ENCODE peak calls at places on chromosome 18, in eight cellular contexts. E is AG10803, U is BJ, O is heart left ventricle, L is AG09309, H is SK-N-SH, K is cardiac muscle cell, C is fibroblast of villous mesenchyme. Z is an unnamed sample.

GRCh38 chr18:9661564-9661963 is 46.5 kb upstream of the RAB31 start:
- DNase-seq in H (peak), K (no peak), L (no peak), O (no peak), C (peak), E (no peak), U (no peak), Z (no peak)

GRCh38 chr18:1412660-1413659 is 508.3 kb downstream of the ADCYAP1 start:
- DNase-seq in K (no peak), U (no peak), H (no peak), L (no peak), E (no peak), O (no peak), C (no peak), Z (no peak)

GRCh38 chr18:77359561-77360314 is 110.1 kb downstream of the GALR1 start:
- DNase-seq in U (no peak), C (no peak), E (no peak), K (no peak), O (no peak), L (no peak), H (no peak), Z (no peak)

GRCh38 chr18:34153711-34154110 is 71.0 kb downstream of the NOL4 start:
- DNase-seq in O (no peak), H (peak), U (no peak), C (peak), K (no peak), L (no peak), E (peak), Z (no peak)

GRCh38 chr18:47882641-47883040 is 47.8 kb downstream of the SMAD2 start:
- DNase-seq in U (no peak), E (peak), K (no peak), L (peak), C (peak), O (no peak), H (no peak), Z (no peak)

GRCh38 chr18:45658756-45659155 is 43.5 kb downstream of the SLC14A2 start:
- DNase-seq in E (no peak), H (no peak), K (no peak), O (no peak), C (no peak), U (no peak), L (peak), Z (no peak)

GRCh38 chr18:30376515-30376914 is 666.0 kb downstream of the DSC3 start:
- DNase-seq in C (no peak), L (no peak), K (no peak), O (no peak), E (no peak), H (no peak), U (no peak), Z (no peak)

GRCh38 chr18:5195656-5196055 is 1.4 kb downstream of the AKAIN1 start:
- DNase-seq in C (no peak), U (no peak), E (no peak), O (no peak), L (no peak), H (no peak), K (no peak), Z (no peak)

GRCh38 chr18:8948471-8949149 is 153.9 kb upstream of the NDUFV2 start:
- DNase-seq in L (peak), C (peak), E (peak), K (no peak), U (peak), H (no peak), O (no peak), Z (no peak)

GRCh38 chr18:64991102-64991501 is 759.7 kb upstream of the CDH7 start:
- DNase-seq in C (no peak), O (no peak), E (no peak), U (no peak), L (no peak), H (no peak), K (no peak), Z (no peak)

GRCh38 chr18:33115476-33115875 is 325.0 kb downstream of the CCDC178 start:
- DNase-seq in K (no peak), U (no peak), H (no peak), C (no peak), E (no peak), O (no peak), L (no peak), Z (no peak)

GRCh38 chr18:22623513-22623912 is 205.8 kb upstream of the CTAGE1 start:
- DNase-seq in K (no peak), U (no peak), E (no peak), H (no peak), O (no peak), C (no peak), L (no peak), Z (no peak)

GRCh38 chr18:80033181-80034067 is 810 bp upstream of the RBFA start:
- DNase-seq in K (peak), O (no peak), L (no peak), E (peak), C (no peak), U (no peak), H (no peak), Z (peak)

GRCh38 chr18:58692420-58693185 is 21.3 kb downstream of the MALT1 start:
- DNase-seq in E (no peak), U (no peak), H (no peak), L (no peak), O (no peak), K (no peak), C (no peak), Z (no peak)

GRCh38 chr18:37438417-37439180 is 127.0 kb downstream of the CELF4 start:
- DNase-seq in U (no peak), E (no peak), L (no peak), K (no peak), O (no peak), H (no peak), C (no peak), Z (no peak)

GRCh38 chr18:69705987-69706386 is 241.7 kb downstream of the CD226 start:
- DNase-seq in E (no peak), O (no peak), C (no peak), H (no peak), K (no peak), L (no peak), U (no peak), Z (no peak)

GRCh38 chr18:75244336-75244735 is 33.7 kb downstream of the TSHZ1 start:
- DNase-seq in U (no peak), O (no peak), H (peak), E (no peak), K (peak), L (no peak), C (no peak), Z (no peak)

GRCh38 chr18:2511451-2511850 is 59.9 kb downstream of the METTL4 start:
- DNase-seq in L (no peak), C (no peak), U (no peak), E (no peak), O (no peak), K (no peak), H (no peak), Z (no peak)

GRCh38 chr18:29301048-29301447 is 1124.1 kb upstream of the CDH2 start:
- DNase-seq in K (no peak), U (no peak), E (no peak), H (no peak), C (no peak), L (no peak), O (no peak), Z (no peak)

GRCh38 chr18:59451073-59451472 is 92.0 kb upstream of the LMAN1 start:
- DNase-seq in H (no peak), K (peak), L (no peak), U (no peak), E (no peak), O (no peak), C (no peak), Z (no peak)

GRCh38 chr18:36578871-36579270 is 249.9 kb downstream of the TPGS2 start:
- DNase-seq in O (no peak), L (peak), U (peak), H (peak), K (no peak), E (peak), C (peak), Z (no peak)

GRCh38 chr18:22563098-22563707 is 145.5 kb upstream of the CTAGE1 start:
- DNase-seq in O (no peak), K (peak), C (peak), U (no peak), H (peak), L (peak), E (peak), Z (no peak)

GRCh38 chr18:47883771-47884413 is 46.6 kb downstream of the SMAD2 start:
- DNase-seq in L (peak), K (no peak), O (peak), U (no peak), H (no peak), C (peak), E (peak), Z (no peak)

GRCh38 chr18:77131100-77131651 is 1.4 kb downstream of the MBP start:
- DNase-seq in E (no peak), H (no peak), L (no peak), K (no peak), C (peak), U (no peak), O (peak), Z (no peak)

GRCh38 chr18:9336827-9337226 is 2.3 kb downstream of the TWSG1 start:
- DNase-seq in C (no peak), L (no peak), K (no peak), U (no peak), H (no peak), E (no peak), O (no peak), Z (no peak)

GRCh38 chr18:57052173-57052572 is 94.7 kb upstream of the BOD1L2 start:
- DNase-seq in C (no peak), U (no peak), O (no peak), E (no peak), K (no peak), L (no peak), H (no peak), Z (no peak)

GRCh38 chr18:75168654-75169053 is 40.3 kb downstream of the PTGR3 start:
- DNase-seq in C (no peak), U (no peak), L (no peak), H (no peak), E (no peak), O (no peak), K (peak), Z (no peak)

GRCh38 chr18:62730926-62731325 is 15.6 kb downstream of the PHLPP1 start:
- DNase-seq in O (no peak), L (no peak), H (no peak), E (peak), U (no peak), K (no peak), C (no peak), Z (no peak)

GRCh38 chr18:23397907-23398306 is 55.2 kb upstream of the RIOK3 start:
- DNase-seq in K (no peak), L (no peak), E (no peak), U (no peak), O (no peak), H (no peak), C (no peak), Z (no peak)

GRCh38 chr18:2961828-2962227 is 51.1 kb downstream of the LPIN2 start:
- DNase-seq in K (peak), E (peak), C (peak), L (no peak), H (peak), O (no peak), U (no peak), Z (no peak)

DNA sequence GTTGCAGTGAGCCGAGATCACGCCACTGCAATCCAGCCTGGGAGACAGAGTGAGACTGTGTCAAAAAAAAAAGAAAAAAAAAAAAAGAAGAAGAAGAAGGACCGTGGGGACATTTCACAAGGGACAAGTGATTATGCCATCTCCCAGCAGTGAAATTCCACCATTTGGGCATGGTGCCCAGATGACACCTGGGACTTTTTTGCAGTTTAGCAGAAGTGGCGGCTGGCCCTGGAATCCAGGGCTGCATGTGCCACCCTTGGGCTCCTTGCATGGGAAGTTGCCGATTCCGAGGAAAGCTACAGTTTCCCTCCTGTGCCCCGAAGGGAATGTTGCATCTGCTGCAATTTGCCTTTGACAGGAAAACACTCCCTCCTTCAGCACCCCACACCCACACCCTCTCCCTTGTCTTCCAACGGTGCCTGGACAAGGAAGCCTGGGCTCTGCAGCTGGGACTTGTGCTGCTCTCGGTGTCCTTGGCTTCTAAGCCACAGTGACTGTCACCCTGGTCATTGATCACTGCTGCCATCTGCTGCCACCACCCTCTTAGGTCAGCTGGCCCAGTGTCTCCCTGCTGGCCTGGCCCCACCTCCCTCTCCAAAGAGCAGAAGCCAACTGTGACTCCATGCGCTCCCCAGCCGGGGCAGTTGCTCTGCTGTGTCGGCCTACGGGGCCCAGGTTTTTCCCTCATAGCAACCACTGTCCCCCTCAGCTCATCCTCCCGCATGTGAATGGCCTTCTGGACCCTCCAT is 56.4 kb upstream of the LRRC30 start:
- DNase-seq in U (no peak), O (no peak), H (peak), K (peak), L (no peak), E (no peak), C (peak), Z (no peak)
- TF ChIP-seq CTCF in U (no peak), O (no peak), H (no peak), K (no peak), L (peak), E (no peak), C (peak), Z (no peak)

DNA sequence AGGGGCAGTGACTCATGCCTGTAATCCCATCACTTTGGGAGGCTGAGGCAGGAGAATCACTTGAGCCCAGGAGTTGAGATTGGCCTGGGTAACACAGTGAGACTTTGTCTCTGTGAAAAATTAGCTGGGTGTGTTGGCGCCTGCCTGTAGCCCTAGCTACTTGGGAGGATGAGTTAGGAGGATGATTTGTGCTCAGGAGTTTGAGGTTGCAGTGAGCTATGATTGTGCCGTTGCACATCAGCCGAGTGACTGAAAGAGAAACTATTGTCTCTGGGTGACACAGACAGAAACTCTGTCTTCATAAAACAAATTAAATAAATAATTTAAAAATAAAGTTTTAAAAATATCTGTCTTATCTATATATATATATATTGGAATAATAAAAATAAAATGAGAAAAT is 1844.6 kb upstream of the PIK3C3 start:
- DNase-seq in E (no peak), H (no peak), O (no peak), K (no peak), U (no peak), L (no peak), C (no peak), Z (no peak)
- TF ChIP-seq CTCF in E (no peak), H (no peak), O (no peak), K (no peak), U (no peak), L (no peak), C (no peak), Z (no peak)

GRCh38 chr18:11511434-11512095 is 97.8 kb upstream of the SLC35G4 start:
- DNase-seq in L (no peak), K (no peak), C (no peak), H (no peak), U (no peak), O (no peak), E (no peak), Z (no peak)
- TF ChIP-seq CTCF in L (no peak), K (no peak), C (no peak), H (no peak), U (no peak), O (no peak), E (no peak), Z (no peak)

GRCh38 chr18:50287441-50288347 is at the start of gene CXXC1:
- DNase-seq in E (peak), L (peak), K (peak), O (peak), C (peak), H (peak), U (peak), Z (peak)

GRCh38 chr18:50285071-50285470 is 2.4 kb downstream of the CXXC1 start:
- DNase-seq in C (no peak), L (no peak), H (no peak), E (no peak), K (no peak), U (no peak), O (no peak), Z (no peak)

GRCh38 chr18:50285631-50286321 is 1.7 kb downstream of the CXXC1 start:
- DNase-seq in E (no peak), O (no peak), U (no peak), L (no peak), H (no peak), C (no peak), K (no peak), Z (no peak)

GRCh38 chr18:50287028-50287440 is 458 bp downstream of the CXXC1 start:
- DNase-seq in E (no peak), L (no peak), H (no peak), C (no peak), K (no peak), U (no peak), O (no peak), Z (no peak)

GRCh38 chr18:50286391-50287027 is 983 bp downstream of the CXXC1 start:
- DNase-seq in O (peak), K (no peak), U (no peak), H (peak), C (peak), E (peak), L (no peak), Z (no peak)
- TF ChIP-seq CTCF in O (no peak), K (no peak), U (no peak), H (no peak), C (no peak), E (no peak), L (no peak), Z (no peak)

DNA sequence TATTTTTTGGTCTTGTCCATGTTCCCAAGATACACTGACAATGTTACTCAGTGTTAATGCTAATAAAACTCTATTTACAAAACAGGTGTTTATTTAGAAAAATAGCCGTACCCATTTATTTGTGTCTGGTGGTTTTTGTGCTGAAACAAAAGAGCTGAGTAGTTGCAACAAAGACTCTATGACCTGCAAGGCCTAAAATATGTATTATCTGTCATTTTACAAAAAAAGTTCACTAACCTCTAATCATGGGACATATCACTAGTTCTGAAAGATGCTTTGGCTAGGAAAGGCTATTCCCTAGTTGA is 59.2 kb upstream of the SLC25A52 start:
- DNase-seq in H (no peak), E (no peak), C (no peak), U (no peak), K (no peak), O (no peak), L (no peak), Z (no peak)
- TF ChIP-seq CTCF in H (no peak), E (no peak), C (no peak), U (no peak), K (no peak), O (no peak), L (no peak), Z (peak)

GRCh38 chr18:7877609-7878008 is 310.5 kb downstream of the PTPRM start:
- DNase-seq in C (no peak), L (no peak), E (no peak), U (no peak), H (no peak), O (no peak), K (no peak), Z (no peak)
- TF ChIP-seq CTCF in C (no peak), L (no peak), E (no peak), U (no peak), H (no peak), O (no peak), K (no peak), Z (no peak)

Z was measured in natural killer cell.